ENCODE peak calls at places on chromosomes 13 and 19, in ten cellular contexts. One of them, this sample, is unnamed.

GRCh38 chr19:35257113-35257461 is 8.3 kb downstream of the LSR start:
- DNase-seq in CD4-positive, alpha-beta T cell: no peak
- DNase-seq in nephron progenitor cell: no peak
- DNase-seq in HFF-Myc: no peak
- DNase-seq in HFFc6: no peak
- DNase-seq in RWPE1: no peak
- DNase-seq in body of pancreas: no peak
- DNase-seq in uterus: no peak
- DNase-seq in Calu3: no peak
- DNase-seq in cardiac fibroblast: no peak
- DNase-seq in this sample: no peak

GRCh38 chr19:38970664-38971532 is 4.6 kb downstream of the FBXO17 start:
- DNase-seq in CD4-positive, alpha-beta T cell: no peak
- DNase-seq in nephron progenitor cell: no peak
- DNase-seq in HFF-Myc: no peak
- DNase-seq in HFFc6: no peak
- DNase-seq in RWPE1: no peak
- DNase-seq in body of pancreas: no peak
- DNase-seq in uterus: no peak
- DNase-seq in Calu3: no peak
- DNase-seq in cardiac fibroblast: peak
- DNase-seq in this sample: no peak

GRCh38 chr13:25375727-25376358 is 4.1 kb downstream of the ATP8A2 start:
- DNase-seq in CD4-positive, alpha-beta T cell: peak
- DNase-seq in nephron progenitor cell: peak
- DNase-seq in HFF-Myc: peak
- DNase-seq in HFFc6: peak
- DNase-seq in RWPE1: peak
- DNase-seq in body of pancreas: peak
- DNase-seq in uterus: no peak
- DNase-seq in Calu3: peak
- DNase-seq in cardiac fibroblast: peak
- DNase-seq in this sample: peak

GRCh38 chr19:34269968-34270621 is 15.7 kb downstream of the GARRE1 start:
- DNase-seq in CD4-positive, alpha-beta T cell: peak
- DNase-seq in nephron progenitor cell: peak
- DNase-seq in HFF-Myc: peak
- DNase-seq in HFFc6: peak
- DNase-seq in RWPE1: peak
- DNase-seq in body of pancreas: peak
- DNase-seq in uterus: peak
- DNase-seq in Calu3: peak
- DNase-seq in cardiac fibroblast: peak
- DNase-seq in this sample: no peak

GRCh38 chr13:60663788-60664187 is 266.8 kb downstream of the TDRD3 start:
- DNase-seq in CD4-positive, alpha-beta T cell: no peak
- DNase-seq in nephron progenitor cell: no peak
- DNase-seq in HFF-Myc: no peak
- DNase-seq in HFFc6: no peak
- DNase-seq in RWPE1: no peak
- DNase-seq in body of pancreas: no peak
- DNase-seq in uterus: no peak
- DNase-seq in Calu3: no peak
- DNase-seq in cardiac fibroblast: no peak
- DNase-seq in this sample: no peak

GRCh38 chr13:113057084-113057483 is 48.5 kb upstream of the F7 start:
- DNase-seq in CD4-positive, alpha-beta T cell: no peak
- DNase-seq in nephron progenitor cell: no peak
- DNase-seq in HFF-Myc: no peak
- DNase-seq in HFFc6: no peak
- DNase-seq in RWPE1: no peak
- DNase-seq in body of pancreas: no peak
- DNase-seq in uterus: no peak
- DNase-seq in Calu3: no peak
- DNase-seq in cardiac fibroblast: no peak
- DNase-seq in this sample: peak

GRCh38 chr13:79404985-79405384 is 1.1 kb downstream of the RBM26 start:
- DNase-seq in CD4-positive, alpha-beta T cell: no peak
- DNase-seq in nephron progenitor cell: no peak
- DNase-seq in HFF-Myc: no peak
- DNase-seq in HFFc6: no peak
- DNase-seq in RWPE1: peak
- DNase-seq in body of pancreas: no peak
- DNase-seq in uterus: no peak
- DNase-seq in Calu3: no peak
- DNase-seq in cardiac fibroblast: peak
- DNase-seq in this sample: no peak

GRCh38 chr19:15595069-15595468 is 19.9 kb upstream of the CYP4F8 start:
- DNase-seq in CD4-positive, alpha-beta T cell: no peak
- DNase-seq in nephron progenitor cell: no peak
- DNase-seq in HFF-Myc: no peak
- DNase-seq in HFFc6: no peak
- DNase-seq in RWPE1: peak
- DNase-seq in body of pancreas: no peak
- DNase-seq in uterus: no peak
- DNase-seq in Calu3: peak
- DNase-seq in cardiac fibroblast: peak
- DNase-seq in this sample: no peak

GRCh38 chr13:80658705-80659104 is 317.8 kb upstream of the SPRY2 start:
- DNase-seq in CD4-positive, alpha-beta T cell: no peak
- DNase-seq in nephron progenitor cell: no peak
- DNase-seq in HFF-Myc: no peak
- DNase-seq in HFFc6: no peak
- DNase-seq in RWPE1: no peak
- DNase-seq in body of pancreas: no peak
- DNase-seq in uterus: no peak
- DNase-seq in Calu3: no peak
- DNase-seq in cardiac fibroblast: no peak
- DNase-seq in this sample: no peak

GRCh38 chr13:80654638-80655249 is 313.8 kb upstream of the SPRY2 start:
- DNase-seq in CD4-positive, alpha-beta T cell: no peak
- DNase-seq in nephron progenitor cell: no peak
- DNase-seq in HFF-Myc: no peak
- DNase-seq in HFFc6: no peak
- DNase-seq in RWPE1: no peak
- DNase-seq in body of pancreas: peak
- DNase-seq in uterus: no peak
- DNase-seq in Calu3: no peak
- DNase-seq in cardiac fibroblast: no peak
- DNase-seq in this sample: no peak

DNA sequence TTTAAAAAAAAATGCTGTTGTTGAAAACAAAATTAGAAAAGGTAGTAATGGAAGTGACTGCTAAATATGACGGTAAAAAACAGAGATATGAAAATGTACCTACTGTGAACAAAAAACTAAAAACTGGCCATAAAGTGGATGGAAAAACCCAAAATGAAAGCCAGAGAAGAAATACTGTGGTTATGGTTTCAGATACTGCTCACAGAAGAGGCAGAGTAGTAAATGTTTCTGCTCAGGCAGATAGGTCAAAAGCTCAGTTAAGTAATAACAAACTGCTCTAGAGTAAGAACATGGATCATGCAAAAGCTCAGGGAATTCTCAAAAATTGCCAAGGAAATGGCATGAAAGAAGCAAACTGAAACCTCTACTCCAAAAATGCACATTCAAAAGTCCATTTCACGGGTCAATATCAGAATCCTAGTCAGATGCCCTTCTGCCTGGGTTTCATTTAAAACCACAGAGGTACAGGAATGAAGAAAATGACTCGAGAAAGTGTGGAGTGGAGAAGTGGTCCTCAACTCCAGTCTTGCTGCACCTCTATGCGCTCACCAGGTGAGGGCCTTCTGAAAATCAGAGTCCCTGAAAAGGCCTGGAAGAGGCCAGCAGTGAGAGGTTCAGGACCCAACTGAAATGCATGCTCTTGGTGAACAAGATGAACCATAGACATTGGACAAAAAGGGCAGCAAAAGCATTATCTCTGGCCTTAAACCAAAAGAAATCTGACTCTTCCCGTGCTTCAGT is 315.0 kb upstream of the SPRY2 start:
- DNase-seq in CD4-positive, alpha-beta T cell: no peak
- DNase-seq in nephron progenitor cell: no peak
- DNase-seq in HFF-Myc: no peak
- DNase-seq in HFFc6: no peak
- DNase-seq in RWPE1: no peak
- DNase-seq in body of pancreas: no peak
- DNase-seq in uterus: no peak
- DNase-seq in Calu3: no peak
- DNase-seq in cardiac fibroblast: no peak
- DNase-seq in this sample: no peak
- TF ChIP-seq CTCF in CD4-positive, alpha-beta T cell: no peak
- TF ChIP-seq CTCF in nephron progenitor cell: no peak
- TF ChIP-seq CTCF in HFF-Myc: no peak
- TF ChIP-seq CTCF in HFFc6: no peak
- TF ChIP-seq CTCF in RWPE1: no peak
- TF ChIP-seq CTCF in body of pancreas: no peak
- TF ChIP-seq CTCF in uterus: no peak
- TF ChIP-seq CTCF in Calu3: no peak
- TF ChIP-seq CTCF in cardiac fibroblast: no peak
- TF ChIP-seq CTCF in this sample: no peak

GRCh38 chr19:46717034-46717715 is at the start of gene PRKD2:
- DNase-seq in CD4-positive, alpha-beta T cell: peak
- DNase-seq in nephron progenitor cell: peak
- DNase-seq in HFF-Myc: no peak
- DNase-seq in HFFc6: peak
- DNase-seq in RWPE1: peak
- DNase-seq in body of pancreas: peak
- DNase-seq in uterus: peak
- DNase-seq in Calu3: peak
- DNase-seq in cardiac fibroblast: peak
- DNase-seq in this sample: peak

GRCh38 chr19:46715620-46716012 is 1.3 kb downstream of the PRKD2 start:
- DNase-seq in CD4-positive, alpha-beta T cell: no peak
- DNase-seq in nephron progenitor cell: no peak
- DNase-seq in HFF-Myc: no peak
- DNase-seq in HFFc6: no peak
- DNase-seq in RWPE1: peak
- DNase-seq in body of pancreas: no peak
- DNase-seq in uterus: no peak
- DNase-seq in Calu3: no peak
- DNase-seq in cardiac fibroblast: no peak
- DNase-seq in this sample: no peak

GRCh38 chr19:46714523-46715106 is 2.3 kb downstream of the PRKD2 start:
- DNase-seq in CD4-positive, alpha-beta T cell: peak
- DNase-seq in nephron progenitor cell: no peak
- DNase-seq in HFF-Myc: no peak
- DNase-seq in HFFc6: no peak
- DNase-seq in RWPE1: no peak
- DNase-seq in body of pancreas: no peak
- DNase-seq in uterus: no peak
- DNase-seq in Calu3: no peak
- DNase-seq in cardiac fibroblast: no peak
- DNase-seq in this sample: no peak

GRCh38 chr19:46716672-46717033 is 261 bp downstream of the PRKD2 start:
- DNase-seq in CD4-positive, alpha-beta T cell: no peak
- DNase-seq in nephron progenitor cell: peak
- DNase-seq in HFF-Myc: no peak
- DNase-seq in HFFc6: no peak
- DNase-seq in RWPE1: peak
- DNase-seq in body of pancreas: no peak
- DNase-seq in uterus: no peak
- DNase-seq in Calu3: no peak
- DNase-seq in cardiac fibroblast: no peak
- DNase-seq in this sample: no peak

GRCh38 chr19:46716013-46716671 is 772 bp downstream of the PRKD2 start:
- DNase-seq in CD4-positive, alpha-beta T cell: no peak
- DNase-seq in nephron progenitor cell: peak
- DNase-seq in HFF-Myc: no peak
- DNase-seq in HFFc6: no peak
- DNase-seq in RWPE1: peak
- DNase-seq in body of pancreas: peak
- DNase-seq in uterus: no peak
- DNase-seq in Calu3: peak
- DNase-seq in cardiac fibroblast: no peak
- DNase-seq in this sample: peak
- TF ChIP-seq CTCF in CD4-positive, alpha-beta T cell: no peak
- TF ChIP-seq CTCF in nephron progenitor cell: peak
- TF ChIP-seq CTCF in HFF-Myc: no peak
- TF ChIP-seq CTCF in HFFc6: peak
- TF ChIP-seq CTCF in RWPE1: no peak
- TF ChIP-seq CTCF in body of pancreas: no peak
- TF ChIP-seq CTCF in uterus: no peak
- TF ChIP-seq CTCF in Calu3: no peak
- TF ChIP-seq CTCF in cardiac fibroblast: no peak
- TF ChIP-seq CTCF in this sample: peak

DNA sequence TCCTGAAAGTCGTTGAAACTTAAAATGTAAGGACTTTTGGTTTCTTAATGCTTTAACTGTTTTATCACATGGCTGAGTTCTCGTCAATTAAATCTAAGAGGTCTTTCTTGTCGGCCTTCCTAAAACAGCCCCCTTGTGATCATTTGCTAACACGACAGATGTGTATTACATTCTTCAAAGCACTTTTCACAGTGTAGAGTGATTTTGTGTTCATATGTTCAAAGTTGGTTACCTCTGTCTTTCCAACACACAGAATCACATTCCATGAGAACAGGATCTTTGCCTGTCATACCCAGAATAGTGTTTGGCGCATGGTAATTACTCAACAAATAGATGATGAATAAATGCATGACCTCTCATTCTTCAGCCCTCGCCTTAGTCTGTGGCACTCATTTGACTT is 1.1 kb downstream of the GTF2F2 start:
- DNase-seq in CD4-positive, alpha-beta T cell: no peak
- DNase-seq in nephron progenitor cell: no peak
- DNase-seq in HFF-Myc: no peak
- DNase-seq in HFFc6: peak
- DNase-seq in RWPE1: peak
- DNase-seq in body of pancreas: no peak
- DNase-seq in uterus: no peak
- DNase-seq in Calu3: no peak
- DNase-seq in cardiac fibroblast: peak
- DNase-seq in this sample: no peak
- TF ChIP-seq CTCF in CD4-positive, alpha-beta T cell: no peak
- TF ChIP-seq CTCF in nephron progenitor cell: peak
- TF ChIP-seq CTCF in HFF-Myc: peak
- TF ChIP-seq CTCF in HFFc6: peak
- TF ChIP-seq CTCF in RWPE1: no peak
- TF ChIP-seq CTCF in body of pancreas: no peak
- TF ChIP-seq CTCF in uterus: no peak
- TF ChIP-seq CTCF in Calu3: no peak
- TF ChIP-seq CTCF in cardiac fibroblast: peak
- TF ChIP-seq CTCF in this sample: no peak

DNA sequence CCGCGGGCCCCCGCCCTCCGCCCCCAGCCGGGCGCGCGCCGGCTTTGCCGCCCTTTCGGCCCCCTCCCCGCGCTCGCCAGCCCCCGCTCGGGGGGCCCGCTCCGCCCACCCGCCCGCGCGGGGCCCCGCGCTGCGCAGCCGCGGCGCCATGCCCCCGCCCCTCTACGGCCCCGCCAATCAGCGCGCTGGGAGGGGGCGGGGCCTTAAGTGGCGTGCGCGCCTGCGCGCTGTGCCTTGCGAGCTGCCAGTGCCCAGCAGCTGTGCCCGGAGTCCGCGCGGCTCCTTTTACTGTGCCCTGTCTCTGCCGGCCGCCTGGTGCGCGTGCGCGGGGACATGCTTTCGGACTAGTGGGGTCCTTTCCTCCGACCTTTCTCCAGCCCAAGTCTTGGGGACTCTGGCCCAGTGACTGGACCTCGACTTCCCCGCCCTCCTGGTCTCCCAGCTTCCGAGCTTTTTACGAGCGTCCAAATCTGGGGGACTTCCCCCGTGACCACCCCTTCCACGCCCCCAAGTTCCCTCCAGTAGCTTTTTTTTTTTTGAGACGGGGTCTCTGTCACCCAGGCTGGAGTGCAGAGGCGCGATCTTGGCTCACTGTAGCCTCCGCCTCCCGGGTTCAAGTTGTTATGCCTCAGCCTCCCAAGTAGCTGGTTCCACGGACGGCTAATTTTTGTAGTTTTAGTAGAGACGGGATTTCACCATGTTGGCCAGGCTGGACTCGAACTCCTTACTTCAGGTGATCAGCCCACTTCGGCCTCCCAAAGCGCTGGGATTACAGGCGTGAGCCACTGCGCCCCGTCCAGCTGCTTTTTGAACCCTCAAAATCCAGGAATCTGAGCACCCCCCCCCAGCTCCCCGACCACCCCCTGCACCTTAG is at the start of gene MBD3:
- DNase-seq in CD4-positive, alpha-beta T cell: peak
- DNase-seq in nephron progenitor cell: peak
- DNase-seq in HFF-Myc: peak
- DNase-seq in HFFc6: peak
- DNase-seq in RWPE1: peak
- DNase-seq in body of pancreas: peak
- DNase-seq in uterus: peak
- DNase-seq in Calu3: peak
- DNase-seq in cardiac fibroblast: peak
- DNase-seq in this sample: peak
- TF ChIP-seq CTCF in CD4-positive, alpha-beta T cell: no peak
- TF ChIP-seq CTCF in nephron progenitor cell: no peak
- TF ChIP-seq CTCF in HFF-Myc: no peak
- TF ChIP-seq CTCF in HFFc6: no peak
- TF ChIP-seq CTCF in RWPE1: no peak
- TF ChIP-seq CTCF in body of pancreas: no peak
- TF ChIP-seq CTCF in uterus: peak
- TF ChIP-seq CTCF in Calu3: no peak
- TF ChIP-seq CTCF in cardiac fibroblast: no peak
- TF ChIP-seq CTCF in this sample: no peak

This sample was measured in glutamatergic neuron.